ENCODE peak calls at places on chromosomes 6 and 20, in seven cellular contexts. V, A, I, X, O, K and F are unnamed samples.

GRCh38 chr6:129370268-129370916 is 339.6 kb downstream of the ARHGAP18 start:
- DNase-seq in V (peak; percentile 37), A (no peak), I (peak; percentile 5), X (no peak), O (peak; percentile 35), K (peak; percentile 32), F (no peak)

GRCh38 chr6:169807699-169808607 is 56.5 kb downstream of the ERMARD start:
- DNase-seq in V (no peak), A (peak; percentile 70), I (no peak), X (no peak), O (no peak), K (no peak), F (peak; percentile 62)

GRCh38 chr20:62358171-62358719 is 8.9 kb downstream of the LAMA5 start:
- DNase-seq in V (peak; percentile 77), A (no peak), I (no peak), X (peak; percentile 78), O (no peak), K (no peak), F (no peak)

GRCh38 chr6:127464161-127464880 is 5.1 kb upstream of the KIAA0408 start:
- DNase-seq in V (no peak), A (no peak), I (no peak), X (no peak), O (no peak), K (no peak), F (no peak)

GRCh38 chr6:142013286-142013685 is 119.4 kb upstream of the GJE1 start:
- DNase-seq in V (no peak), A (no peak), I (no peak), X (no peak), O (no peak), K (no peak), F (no peak)

GRCh38 chr20:31681128-31681727 is 41.4 kb downstream of the BCL2L1 start:
- DNase-seq in V (no peak), A (no peak), I (no peak), X (no peak), O (no peak), K (no peak), F (no peak)

GRCh38 chr6:12174878-12175277 is 115.3 kb upstream of the EDN1 start:
- DNase-seq in V (no peak), A (no peak), I (no peak), X (no peak), O (no peak), K (no peak), F (no peak)

GRCh38 chr6:89984926-89985743 is 90.9 kb downstream of the GJA10 start:
- DNase-seq in V (no peak), A (no peak), I (no peak), X (peak; percentile 72), O (no peak), K (no peak), F (peak; percentile 66)

GRCh38 chr20:41139227-41140093 is 2.1 kb downstream of the PLCG1 start:
- DNase-seq in V (no peak), A (no peak), I (no peak), X (no peak), O (peak; percentile 5), K (no peak), F (no peak)

GRCh38 chr20:63572788-63573738 is 976 bp downstream of the HELZ2 start:
- DNase-seq in V (no peak), A (no peak), I (no peak), X (no peak), O (no peak), K (peak; percentile 65), F (no peak)

GRCh38 chr20:44734938-44735337 is 10.7 kb upstream of the KCNK15 start:
- DNase-seq in V (no peak), A (no peak), I (no peak), X (no peak), O (no peak), K (no peak), F (no peak)

GRCh38 chr6:8064638-8065518 is 689 bp upstream of the BLOC1S5 start:
- DNase-seq in V (no peak), A (no peak), I (no peak), X (no peak), O (no peak), K (peak; percentile 35), F (no peak)

GRCh38 chr6:111686249-111686997 is 80.7 kb upstream of the TRAF3IP2 start:
- DNase-seq in V (no peak), A (peak; percentile 77), I (no peak), X (no peak), O (no peak), K (no peak), F (no peak)

GRCh38 chr20:59007758-59008511 is 881 bp upstream of the CTSZ start:
- DNase-seq in V (peak; percentile 36), A (no peak), I (no peak), X (peak; percentile 77), O (peak; percentile 72), K (no peak), F (no peak)

GRCh38 chr6:491233-491632 is 99.7 kb downstream of the IRF4 start:
- DNase-seq in V (no peak), A (no peak), I (no peak), X (no peak), O (no peak), K (no peak), F (no peak)

GRCh38 chr6:169780571-169781091 is 29.2 kb downstream of the ERMARD start:
- DNase-seq in V (no peak), A (peak; percentile 83), I (no peak), X (no peak), O (no peak), K (peak; percentile 52), F (peak; percentile 21)

GRCh38 chr6:40882321-40882720 is 156.7 kb downstream of the UNC5CL start:
- DNase-seq in V (no peak), A (no peak), I (no peak), X (no peak), O (no peak), K (no peak), F (no peak)

GRCh38 chr6:117534974-117535373 is 52.5 kb downstream of the DCBLD1 start:
- DNase-seq in V (no peak), A (no peak), I (no peak), X (no peak), O (no peak), K (no peak), F (no peak)

GRCh38 chr6:36227379-36228344 is 31.1 kb downstream of the BRPF3 start:
- DNase-seq in V (no peak), A (no peak), I (no peak), X (peak; percentile 21), O (no peak), K (no peak), F (no peak)

GRCh38 chr20:9377007-9377406 is 137.4 kb upstream of the LAMP5 start:
- DNase-seq in V (no peak), A (no peak), I (no peak), X (no peak), O (no peak), K (no peak), F (no peak)

GRCh38 chr6:125102901-125103300 is 50.7 kb upstream of the TPD52L1 start:
- DNase-seq in V (no peak), A (no peak), I (no peak), X (no peak), O (no peak), K (peak; percentile 29), F (no peak)

GRCh38 chr6:112416885-112417284 is 69.8 kb downstream of the RFPL4B start:
- DNase-seq in V (no peak), A (no peak), I (no peak), X (no peak), O (no peak), K (no peak), F (no peak)

GRCh38 chr20:22861990-22862389 is 173.1 kb upstream of the SSTR4 start:
- DNase-seq in V (no peak), A (no peak), I (no peak), X (no peak), O (no peak), K (no peak), F (no peak)

GRCh38 chr20:37392441-37393195 is 46.7 kb downstream of the SRC start:
- DNase-seq in V (no peak), A (no peak), I (no peak), X (no peak), O (no peak), K (peak; percentile 67), F (no peak)

GRCh38 chr6:124999105-124999764 is 37.0 kb downstream of the RNF217 start:
- DNase-seq in V (peak; percentile 74), A (no peak), I (no peak), X (no peak), O (peak; percentile 29), K (no peak), F (no peak)

GRCh38 chr6:95905132-95905531 is 110.6 kb upstream of the FUT9 start:
- DNase-seq in V (no peak), A (no peak), I (no peak), X (no peak), O (no peak), K (no peak), F (no peak)

DNA sequence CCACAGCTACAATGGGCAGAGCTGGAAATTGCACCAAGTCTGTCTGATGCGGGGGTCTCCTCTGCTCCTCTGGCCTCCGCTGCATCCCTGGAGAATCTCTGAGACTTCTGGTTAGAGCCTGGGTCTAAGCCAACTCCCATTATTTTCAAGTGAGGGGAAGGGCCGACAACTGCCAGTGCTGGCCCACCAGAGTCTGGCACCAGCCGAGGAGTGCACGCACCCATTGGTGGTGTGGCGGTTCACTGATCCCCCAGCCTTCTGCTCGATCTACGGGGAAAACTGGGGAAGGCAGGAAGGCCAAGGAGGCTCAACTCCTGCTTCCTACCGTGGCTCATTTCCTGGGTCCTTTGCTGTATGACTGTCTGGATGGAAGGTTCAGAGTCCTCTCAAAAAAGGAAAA is 6.2 kb downstream of the NQO2 start:
- DNase-seq in V (no peak), A (no peak), I (no peak), X (no peak), O (no peak), K (no peak), F (peak; percentile 43)
- TF ChIP-seq POLR2A in V (no peak), A (no peak), I (no peak), X (no peak), O (no peak), K (no peak), F (no peak)

GRCh38 chr20:60638430-60639098 is 613.5 kb upstream of the CDH4 start:
- DNase-seq in V (no peak), A (no peak), I (no peak), X (no peak), O (no peak), K (no peak), F (no peak)
- TF ChIP-seq POLR2AphosphoS5 in V (no peak), A (no peak), I (no peak), X (no peak), O (no peak), K (no peak), F (no peak)

GRCh38 chr6:52617087-52617486 is 40.2 kb upstream of the TRAM2 start:
- DNase-seq in V (no peak), A (no peak), I (no peak), X (no peak), O (no peak), K (no peak), F (no peak)
- TF ChIP-seq EP300 in V (no peak), A (no peak), I (no peak), X (no peak), O (no peak), K (no peak), F (no peak)

DNA sequence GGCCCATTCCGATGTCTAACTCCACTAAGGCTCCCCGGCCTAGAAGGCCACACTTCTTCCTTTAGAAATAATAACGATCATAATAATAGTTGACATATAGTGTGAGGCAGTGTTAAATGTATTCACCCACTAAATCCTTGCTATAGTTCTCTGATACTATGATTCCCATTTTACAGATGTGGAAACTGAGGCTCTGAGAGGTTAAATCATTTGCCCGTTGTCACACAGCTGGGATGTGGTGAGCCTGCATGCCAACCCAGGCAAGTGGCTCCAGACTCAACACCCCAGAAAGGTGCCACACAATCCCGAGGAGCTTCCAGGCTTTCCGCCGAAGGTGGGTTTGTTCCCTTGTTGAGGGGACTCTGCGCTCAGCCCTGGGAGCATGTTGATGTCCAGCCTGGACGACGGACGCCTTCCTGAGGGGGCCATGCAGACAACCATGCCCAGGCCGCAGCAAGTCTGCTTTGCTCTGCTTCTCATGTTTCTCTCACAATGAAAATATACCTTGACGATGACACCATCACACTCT is 104.6 kb upstream of the CDYL start:
- DNase-seq in V (no peak), A (peak; percentile 86), I (no peak), X (no peak), O (no peak), K (no peak), F (no peak)
- TF ChIP-seq POLR2A in V (no peak), A (no peak), I (no peak), X (no peak), O (no peak), K (no peak), F (no peak)